ENCODE peak calls at places on chromosomes 3 and 15, in seven cellular contexts. W is GM23338, G is heart left ventricle, Q is cardiac muscle cell, Z is H9, A is PC-9, B is pancreas. P is an unnamed sample.

GRCh38 chr3:117398166-117398954 is 688.8 kb downstream of the TUSC7 start:
- DNase-seq in W (peak), Z (peak), B (peak), A (no peak), Q (no peak), G (no peak), P (no peak)

GRCh38 chr3:197730200-197730599 is 6.5 kb downstream of the RUBCN start:
- DNase-seq in A (peak), Q (no peak), W (peak), G (no peak), Z (no peak), B (no peak), P (no peak)

GRCh38 chr3:17639257-17639656 is 103.2 kb downstream of the TBC1D5 start:
- DNase-seq in W (no peak), Z (no peak), Q (no peak), G (no peak), A (peak), B (no peak), P (no peak)

GRCh38 chr3:32337501-32337900 is 54.2 kb upstream of the CMTM7 start:
- DNase-seq in B (no peak), Q (no peak), G (no peak), W (no peak), A (no peak), Z (no peak), P (no peak)

GRCh38 chr3:101842245-101842934 is 6.9 kb upstream of the NFKBIZ start:
- DNase-seq in Z (peak), B (no peak), A (no peak), G (no peak), Q (peak), W (peak), P (no peak)

GRCh38 chr3:151037746-151038145 is 47.7 kb upstream of the MED12L start:
- DNase-seq in G (peak), Z (no peak), B (no peak), A (peak), Q (no peak), W (no peak), P (peak)

GRCh38 chr3:81789686-81790085 is 28.2 kb upstream of the GBE1 start:
- DNase-seq in G (no peak), Z (no peak), A (no peak), B (no peak), W (no peak), Q (no peak), P (no peak)

GRCh38 chr3:127012091-127012490 is 29.2 kb downstream of the PLXNA1 start:
- DNase-seq in W (no peak), Q (no peak), G (no peak), Z (no peak), A (no peak), B (no peak), P (no peak)

GRCh38 chr15:31852933-31853332 is 177.4 kb upstream of the CHRNA7 start:
- DNase-seq in B (no peak), G (no peak), A (no peak), Z (no peak), Q (no peak), W (no peak), P (no peak)

GRCh38 chr3:195446359-195446758 is 3.5 kb upstream of the ACAP2 start:
- DNase-seq in Z (no peak), B (no peak), A (no peak), W (no peak), Q (no peak), G (no peak), P (no peak)

GRCh38 chr15:79089890-79090486 is 592 bp downstream of the RASGRF1 start:
- DNase-seq in Z (peak), B (no peak), Q (no peak), G (no peak), W (peak), A (no peak), P (no peak)

GRCh38 chr3:57544181-57545125 is at the start of gene DNAH12:
- DNase-seq in A (peak), B (peak), Z (peak), G (no peak), Q (peak), W (peak), P (no peak)

GRCh38 chr15:86830304-86830703 is 750.6 kb downstream of the AGBL1 start:
- DNase-seq in W (no peak), Z (no peak), Q (no peak), G (no peak), B (no peak), A (no peak), P (no peak)

DNA sequence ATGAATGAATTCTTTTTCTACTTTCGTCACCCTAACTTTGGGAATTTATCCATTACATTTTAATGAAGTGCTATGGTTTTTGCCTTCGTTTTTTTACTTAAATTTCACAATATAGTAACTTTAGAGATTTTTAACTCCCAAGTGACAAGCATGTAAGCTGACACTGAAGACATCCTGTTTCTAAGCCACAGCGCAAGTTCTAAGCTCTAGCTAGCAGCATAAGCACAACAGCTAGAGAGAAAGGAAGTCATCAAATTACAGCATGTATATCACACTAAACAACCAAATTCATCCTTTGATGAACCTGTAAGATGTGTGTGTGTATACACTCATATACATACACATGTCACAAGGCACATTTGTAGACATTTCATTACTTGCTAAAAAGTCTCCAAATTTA is 119.3 kb downstream of the P3H2 start:
- DNase-seq in Q (no peak), B (no peak), Z (no peak), G (no peak), A (no peak), W (peak), P (no peak)
- H3K27ac ChIP-seq in Q (no peak), B (no peak), Z (peak), G (no peak), A (no peak), W (no peak), P (no peak)

DNA sequence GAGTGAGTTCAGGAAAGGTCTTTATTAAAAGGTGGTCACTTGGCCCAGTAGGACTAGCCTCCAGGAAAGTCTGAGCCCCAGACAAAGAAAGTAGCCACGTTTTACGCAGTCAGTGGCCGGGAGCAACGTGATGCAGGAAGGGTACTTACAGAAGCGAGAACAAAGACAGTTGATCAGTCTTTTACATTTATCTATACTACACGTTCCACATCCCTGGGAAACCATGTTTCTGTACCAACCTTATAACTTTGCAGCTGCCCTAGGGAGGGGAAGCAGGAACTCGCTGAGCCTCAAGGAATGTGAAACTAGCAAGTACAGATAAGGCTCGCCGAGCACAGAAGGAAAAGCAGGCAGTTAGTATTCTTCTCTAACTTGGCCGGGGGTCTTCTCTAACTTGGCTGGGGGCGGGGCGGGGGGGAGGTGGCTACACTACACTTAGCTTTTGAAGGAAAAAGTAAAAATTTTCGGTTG is 3.4 kb upstream of the KNL1 start:
- DNase-seq in W (no peak), A (no peak), G (no peak), Z (no peak), Q (peak), B (no peak), P (no peak)
- H3K27ac ChIP-seq in W (no peak), A (no peak), G (no peak), Z (no peak), Q (peak), B (no peak), P (no peak)

DNA sequence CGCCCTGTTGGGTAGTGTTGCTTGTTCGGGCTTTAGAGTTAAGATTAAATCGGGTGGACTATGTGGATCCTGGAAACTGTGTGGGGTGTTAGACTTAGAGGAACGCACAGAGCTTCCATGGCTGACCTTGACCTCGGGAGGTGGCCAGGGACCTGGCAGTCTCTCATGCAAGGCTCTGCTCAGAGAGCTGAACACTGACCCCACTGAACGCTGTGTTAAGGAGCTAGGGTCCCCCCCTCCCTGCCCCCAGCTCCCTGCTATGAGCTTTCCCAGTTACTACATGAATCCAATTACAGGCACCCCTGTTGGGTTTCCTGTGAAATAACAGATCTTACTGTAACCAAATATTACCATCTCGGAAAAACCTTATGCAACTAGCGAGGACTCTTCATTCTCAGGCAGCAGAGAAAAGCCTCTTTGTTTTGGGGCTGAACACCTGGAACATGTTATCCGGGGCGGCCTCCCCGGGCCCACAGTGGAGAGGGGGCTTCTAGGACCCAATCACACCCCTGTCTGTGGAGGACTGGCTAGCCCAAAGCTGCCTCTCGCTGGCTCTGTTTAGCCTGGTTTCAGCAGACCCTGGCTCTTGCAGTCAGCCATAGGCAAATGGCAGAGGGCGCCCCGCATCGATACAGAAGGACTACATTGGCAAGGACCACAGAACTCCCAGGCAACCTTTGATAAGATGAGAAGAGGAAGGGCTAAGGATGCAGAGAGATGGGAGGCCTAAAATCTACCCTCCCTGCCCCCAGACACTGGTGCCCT is 25.8 kb upstream of the ALDH1A3 start:
- DNase-seq in G (no peak), Z (no peak), B (no peak), A (no peak), W (no peak), Q (no peak), P (no peak)
- H3K27ac ChIP-seq in G (no peak), Z (no peak), B (no peak), A (peak), W (no peak), Q (no peak), P (no peak)

GRCh38 chr3:179098388-179099077 is 26.9 kb upstream of the ZMAT3 start:
- DNase-seq in A (no peak), Q (no peak), Z (no peak), B (no peak), W (no peak), G (no peak), P (no peak)
- H3K27ac ChIP-seq in A (no peak), Q (no peak), Z (no peak), B (no peak), W (no peak), G (no peak), P (no peak)

DNA sequence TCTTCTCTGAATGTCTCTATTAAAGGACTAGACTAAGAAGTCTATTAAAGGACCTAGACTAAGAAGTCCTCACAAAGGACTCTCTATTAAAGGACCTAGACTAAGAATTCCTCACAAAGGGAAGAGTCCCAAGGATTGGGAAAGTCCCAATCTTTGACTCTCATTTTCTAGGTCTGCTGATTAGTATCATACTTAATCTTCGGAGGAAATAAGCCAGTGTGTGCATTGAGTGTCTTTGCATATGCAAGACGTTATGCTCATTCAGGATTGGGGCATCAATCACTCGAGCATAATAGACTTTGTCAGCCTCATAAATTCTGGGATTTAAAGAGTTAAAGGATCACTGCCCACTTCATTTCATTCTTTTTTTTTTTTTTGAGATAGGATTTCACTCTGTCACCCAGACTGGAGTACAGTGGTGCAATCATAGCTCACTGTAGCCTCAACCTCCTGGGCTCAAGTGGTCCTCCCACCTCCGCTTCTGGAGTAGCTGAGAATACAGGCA is 154.3 kb downstream of the RBPMS2 start:
- DNase-seq in Z (no peak), W (no peak), Q (no peak), A (no peak), G (no peak), B (no peak), P (no peak)
- H3K27ac ChIP-seq in Z (no peak), W (no peak), Q (no peak), A (no peak), G (no peak), B (no peak), P (no peak)

GRCh38 chr15:80579611-80580010 is 115.5 kb upstream of the ABHD17C start:
- DNase-seq in G (no peak), W (no peak), B (no peak), Z (peak), A (no peak), Q (no peak), P (no peak)

GRCh38 chr15:80580107-80580506 is 115.0 kb upstream of the ABHD17C start:
- DNase-seq in G (no peak), Z (peak), B (no peak), A (peak), W (no peak), Q (no peak), P (no peak)

GRCh38 chr15:80578871-80579270 is 116.2 kb upstream of the ABHD17C start:
- DNase-seq in Q (no peak), W (no peak), Z (peak), B (no peak), G (no peak), A (no peak), P (no peak)

GRCh38 chr15:80581976-80582375 is 113.1 kb upstream of the ABHD17C start:
- DNase-seq in Q (no peak), G (no peak), A (peak), Z (no peak), W (no peak), B (no peak), P (no peak)

DNA sequence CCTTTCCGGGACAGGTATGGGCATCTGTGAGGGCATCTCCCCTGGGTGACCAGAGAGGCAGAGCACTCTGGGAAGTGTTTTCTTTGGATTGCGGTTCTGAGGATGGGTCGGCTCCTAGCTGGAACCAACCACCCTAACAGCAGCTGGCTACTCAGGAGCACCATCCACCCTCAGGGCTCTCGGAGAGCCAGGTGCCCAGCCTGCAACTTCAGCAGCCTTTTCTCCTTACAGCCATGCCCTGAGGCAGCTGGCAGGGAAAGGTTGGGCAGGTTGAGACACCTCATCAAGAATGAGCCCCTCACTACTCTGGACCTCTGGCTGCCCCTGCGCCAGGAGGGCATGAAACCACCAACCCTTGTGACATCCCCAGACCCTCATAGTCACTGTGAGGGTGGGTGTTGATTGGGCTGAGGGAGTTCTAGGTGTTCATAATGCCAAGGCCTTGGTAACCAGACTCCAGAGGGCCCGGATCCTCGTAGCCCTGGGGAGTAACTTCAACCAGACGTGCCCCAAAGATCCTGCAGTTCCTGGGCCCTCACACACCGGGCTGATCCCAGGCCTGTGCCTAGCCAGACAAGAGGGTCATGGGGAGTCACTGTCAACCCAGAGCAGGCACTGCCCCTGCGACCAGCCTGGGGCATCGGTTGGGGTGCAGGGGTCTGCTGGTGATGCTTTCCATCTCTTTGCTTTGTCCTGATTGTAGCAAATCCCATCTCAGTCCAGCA is 114.4 kb upstream of the ABHD17C start:
- DNase-seq in Z (peak), B (no peak), G (no peak), Q (no peak), W (no peak), A (peak), P (no peak)
- H3K27ac ChIP-seq in Z (no peak), B (no peak), G (no peak), Q (no peak), W (no peak), A (peak), P (no peak)

GRCh38 chr15:90418627-90419026 is 30.6 kb downstream of the IQGAP1 start:
- DNase-seq in W (no peak), G (no peak), Z (no peak), B (no peak), Q (no peak), A (no peak), P (no peak)

GRCh38 chr15:90420488-90420850 is 32.4 kb downstream of the IQGAP1 start:
- DNase-seq in Z (no peak), Q (no peak), W (no peak), G (no peak), A (no peak), B (no peak), P (no peak)

GRCh38 chr15:90419738-90420487 is 31.9 kb downstream of the IQGAP1 start:
- DNase-seq in Q (no peak), W (no peak), B (no peak), A (peak), G (no peak), Z (no peak), P (no peak)

GRCh38 chr15:90421527-90421926 is 33.5 kb downstream of the IQGAP1 start:
- DNase-seq in G (no peak), W (no peak), A (no peak), Q (no peak), B (no peak), Z (no peak), P (no peak)

DNA sequence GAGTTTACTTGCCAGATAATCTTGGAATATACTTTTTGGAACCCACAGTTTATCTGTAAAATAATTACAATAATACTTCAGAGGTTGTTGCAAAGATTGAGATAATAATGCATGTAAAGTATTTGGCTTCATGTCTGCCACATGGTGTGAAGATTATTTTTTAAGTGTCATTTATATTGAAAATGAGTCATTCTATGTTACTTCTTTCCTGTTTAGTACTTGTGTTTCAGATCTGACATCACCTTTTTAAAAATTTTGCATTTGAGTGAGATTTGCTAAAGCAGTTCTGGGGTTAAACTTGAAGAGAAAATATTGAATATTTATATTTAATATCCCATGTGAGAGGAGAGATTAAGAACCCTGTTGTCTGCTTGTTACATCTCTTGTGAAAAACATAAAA is 31.2 kb downstream of the IQGAP1 start:
- DNase-seq in Q (no peak), Z (no peak), B (no peak), W (no peak), G (no peak), A (no peak), P (no peak)
- H3K27ac ChIP-seq in Q (no peak), Z (no peak), B (no peak), W (peak), G (no peak), A (peak), P (no peak)

GRCh38 chr3:60893946-60894345 is 357.3 kb downstream of the FHIT start:
- DNase-seq in W (no peak), A (no peak), B (no peak), G (no peak), Q (no peak), Z (no peak), P (no peak)
- H3K27ac ChIP-seq in W (no peak), A (no peak), B (no peak), G (no peak), Q (no peak), Z (no peak), P (no peak)

GRCh38 chr15:73941449-73941848 is 15.2 kb downstream of the LOXL1 start:
- DNase-seq in Q (no peak), B (no peak), A (no peak), Z (no peak), W (no peak), G (peak), P (peak)

GRCh38 chr15:73941044-73941443 is 14.8 kb downstream of the LOXL1 start:
- DNase-seq in B (no peak), W (no peak), G (peak), A (peak), Z (no peak), Q (no peak), P (peak)

GRCh38 chr15:73940061-73940981 is 14.1 kb downstream of the LOXL1 start:
- DNase-seq in W (no peak), B (no peak), Z (no peak), A (no peak), G (peak), Q (no peak), P (no peak)

GRCh38 chr15:73942751-73943270 is 16.5 kb downstream of the LOXL1 start:
- DNase-seq in W (no peak), A (no peak), B (no peak), Z (no peak), Q (no peak), G (peak), P (no peak)

DNA sequence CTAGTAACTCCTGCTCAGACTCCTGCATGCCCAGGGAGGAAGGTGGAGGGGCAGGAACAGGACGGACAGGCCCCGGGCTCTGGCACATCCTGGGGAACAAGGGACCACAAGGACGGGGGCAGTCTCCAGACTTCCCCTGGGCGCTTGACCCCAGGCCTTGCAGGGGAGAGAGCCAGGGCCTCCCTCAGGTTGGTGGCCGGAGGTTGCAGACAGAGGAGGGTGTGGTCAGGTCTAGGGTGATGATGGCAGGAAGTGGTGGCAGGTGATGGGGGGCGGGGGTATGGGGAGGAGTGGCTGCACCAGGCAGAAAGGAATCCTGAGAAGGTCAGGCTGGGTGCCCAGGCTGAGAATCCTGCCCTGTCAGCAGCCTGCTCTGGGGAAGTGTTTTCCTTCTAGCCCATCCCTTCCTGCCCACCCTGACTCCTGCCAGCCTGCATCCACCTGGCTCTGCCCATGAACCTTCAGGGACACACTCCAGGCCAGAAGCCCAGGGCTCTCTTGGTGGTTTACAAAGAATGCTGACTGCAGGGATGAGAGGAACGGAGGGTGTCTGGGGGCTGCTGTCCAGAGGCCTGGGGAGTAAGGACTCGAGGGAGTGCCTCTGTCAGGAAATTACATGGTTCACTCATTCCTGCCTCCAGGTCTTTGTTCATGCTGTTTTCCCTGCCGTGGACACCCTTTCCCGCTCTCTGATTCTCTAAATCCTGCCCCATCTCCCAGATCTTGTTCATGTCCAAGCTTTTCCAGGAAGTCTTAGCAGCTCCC is 15.8 kb downstream of the LOXL1 start:
- DNase-seq in Q (no peak), W (no peak), B (no peak), G (peak), Z (no peak), A (peak), P (no peak)
- H3K27ac ChIP-seq in Q (peak), W (no peak), B (no peak), G (no peak), Z (no peak), A (peak), P (peak)